ENCODE peak calls at places on chromosomes 13 and 19, in five cellular contexts. L, G, I, A and T are unnamed samples.

GRCh38 chr13:33827152-33827551 is 9.2 kb downstream of the RFC3 start:
- DNase-seq in L (no peak), G (no peak), I (no peak), A (no peak), T (no peak)

GRCh38 chr19:11539495-11540365 is 1.1 kb downstream of the CNN1 start:
- DNase-seq in L (no peak), G (no peak), I (no peak), A (no peak), T (no peak)

GRCh38 chr13:30340367-30341184 is 33.2 kb upstream of the KATNAL1 start:
- DNase-seq in L (no peak), G (no peak), I (no peak), A (peak; percentile 70), T (peak; percentile 66)

GRCh38 chr19:29812080-29812880 is 489 bp downstream of the CCNE1 start:
- DNase-seq in L (no peak), G (no peak), I (peak; percentile 55), A (no peak), T (peak; percentile 20)

GRCh38 chr13:99041337-99041736 is 63.5 kb upstream of the DOCK9 start:
- DNase-seq in L (no peak), G (no peak), I (no peak), A (no peak), T (no peak)

GRCh38 chr13:110297011-110297410 is 9.9 kb downstream of the COL4A1 start:
- DNase-seq in L (no peak), G (no peak), I (no peak), A (no peak), T (no peak)

GRCh38 chr19:57280913-57281425 is 684 bp downstream of the ZNF460 start:
- DNase-seq in L (no peak), G (peak; percentile 23), I (no peak), A (no peak), T (no peak)

GRCh38 chr13:35285677-35286076 is 190.8 kb downstream of the MAB21L1 start:
- DNase-seq in L (no peak), G (no peak), I (no peak), A (no peak), T (no peak)

GRCh38 chr19:34525001-34525400 is 43.4 kb downstream of the WTIP start:
- DNase-seq in L (no peak), G (no peak), I (no peak), A (no peak), T (no peak)

GRCh38 chr13:80329250-80329649 is 11.7 kb downstream of the SPRY2 start:
- DNase-seq in L (no peak), G (no peak), I (no peak), A (no peak), T (no peak)

GRCh38 chr19:55255618-55256423 is 3.0 kb downstream of the PPP6R1 start:
- DNase-seq in L (no peak), G (peak; percentile 85), I (no peak), A (no peak), T (peak; percentile 80)

GRCh38 chr19:37009871-37010270 is 68.4 kb upstream of the ZNF420 start:
- DNase-seq in L (no peak), G (no peak), I (no peak), A (no peak), T (no peak)

GRCh38 chr19:33938821-33939220 is 142.2 kb downstream of the KCTD15 start:
- DNase-seq in L (no peak), G (no peak), I (no peak), A (no peak), T (no peak)

GRCh38 chr13:37945651-37946575 is 76.3 kb upstream of the TRPC4 start:
- DNase-seq in L (no peak), G (no peak), I (no peak), A (no peak), T (no peak)

GRCh38 chr19:16628183-16628983 is at the start of gene MED26:
- DNase-seq in L (peak; percentile 88), G (peak; percentile 58), I (peak; percentile 99), A (peak; percentile 98), T (peak; percentile 93)

GRCh38 chr19:16627194-16627927 is 643 bp downstream of the MED26 start:
- DNase-seq in L (no peak), G (peak; percentile 11), I (no peak), A (peak; percentile 68), T (no peak)

GRCh38 chr19:16626796-16627193 is 1.2 kb downstream of the MED26 start:
- DNase-seq in L (no peak), G (no peak), I (no peak), A (no peak), T (no peak)

GRCh38 chr19:16628984-16629691 is 1.1 kb upstream of the MED26 start:
- DNase-seq in L (no peak), G (no peak), I (no peak), A (no peak), T (no peak)

GRCh38 chr19:16627928-16628182 is 149 bp downstream of the MED26 start:
- DNase-seq in L (no peak), G (no peak), I (no peak), A (no peak), T (no peak)
- TF ChIP-seq POLR2A in L (no peak), G (no peak), I (no peak), A (no peak), T (peak; percentile 25)

GRCh38 chr19:43950834-43951626 is at the start of gene ZNF221:
- DNase-seq in L (peak; percentile 80), G (peak; percentile 98), I (peak; percentile 87), A (peak; percentile 91), T (peak; percentile 90)
- TF ChIP-seq POLR2A in L (peak; percentile 11), G (no peak), I (no peak), A (no peak), T (peak; percentile 24)

GRCh38 chr19:40192758-40193586 is 1.7 kb downstream of the MAP3K10 start:
- DNase-seq in L (no peak), G (no peak), I (no peak), A (no peak), T (no peak)

GRCh38 chr19:40193587-40193849 is 2.3 kb downstream of the MAP3K10 start:
- DNase-seq in L (no peak), G (no peak), I (no peak), A (no peak), T (no peak)

GRCh38 chr19:40191836-40192646 is 815 bp downstream of the MAP3K10 start:
- DNase-seq in L (no peak), G (peak; percentile 70), I (no peak), A (no peak), T (peak; percentile 29)

GRCh38 chr19:40190891-40191835 is at the start of gene MAP3K10:
- DNase-seq in L (peak; percentile 21), G (peak; percentile 95), I (peak; percentile 83), A (peak; percentile 90), T (peak; percentile 59)
- TF ChIP-seq POLR2A in L (peak; percentile 45), G (peak; percentile 33), I (no peak), A (peak; percentile 37), T (peak; percentile 48)

DNA sequence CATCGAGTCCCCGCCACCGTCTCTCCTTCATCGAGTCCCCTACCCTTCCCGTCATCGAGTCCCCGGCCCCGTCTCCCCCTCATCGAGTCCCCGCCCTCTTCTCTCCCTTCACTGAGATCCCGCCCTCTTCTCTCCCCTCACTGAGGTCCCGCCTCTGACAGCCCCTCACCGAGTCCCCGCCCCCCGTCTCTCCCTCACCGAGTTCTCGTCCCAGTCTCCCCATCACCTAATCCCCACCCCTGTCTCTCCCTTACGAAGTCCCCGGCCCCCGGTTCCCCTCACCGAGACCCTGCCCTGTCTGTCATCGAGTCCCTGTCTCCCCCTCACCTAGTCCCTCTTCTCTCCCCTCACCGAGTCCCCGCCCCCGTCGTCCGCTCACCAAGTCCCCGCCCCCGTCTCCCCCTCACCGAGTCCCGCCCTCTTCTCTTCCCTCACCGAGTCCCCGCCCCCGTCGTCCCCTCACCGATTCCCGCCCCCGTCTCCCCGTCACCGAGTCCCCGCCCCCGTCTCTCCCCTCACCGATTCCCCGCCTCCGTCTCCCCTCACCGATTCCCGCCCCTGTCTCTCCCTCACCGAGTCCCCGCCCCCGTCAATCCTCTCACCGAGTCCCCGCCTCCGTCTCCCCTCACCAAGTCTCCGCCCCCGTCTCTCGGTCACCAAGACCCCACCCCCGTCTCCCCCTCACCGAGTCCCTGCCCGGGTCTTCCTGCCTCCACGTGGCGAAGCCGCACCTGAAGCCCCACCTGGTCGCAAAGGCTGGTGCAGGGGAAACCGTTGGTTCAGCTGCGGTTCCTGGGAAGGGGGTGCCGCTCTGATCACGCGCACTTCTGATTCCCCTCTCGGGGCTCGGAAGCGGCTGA is 23.9 kb upstream of the ZNF846 start:
- DNase-seq in L (peak; percentile 94), G (peak; percentile 59), I (peak; percentile 97), A (peak; percentile 94), T (peak; percentile 97)
- TF ChIP-seq POLR2A in L (no peak), G (no peak), I (no peak), A (no peak), T (no peak)

GRCh38 chr19:46600393-46601317 is 475 bp upstream of the CALM3 start:
- DNase-seq in L (peak; percentile 97), G (peak; percentile 98), I (peak; percentile 99), A (peak; percentile 99), T (peak; percentile 97)
- TF ChIP-seq POLR2A in L (no peak), G (peak; percentile 87), I (peak; percentile 74), A (peak; percentile 55), T (no peak)

GRCh38 chr19:15379083-15379995 is at the start of gene AKAP8:
- DNase-seq in L (peak; percentile 98), G (peak; percentile 92), I (peak; percentile 99), A (peak; percentile 99), T (peak; percentile 99)
- TF ChIP-seq POLR2A in L (peak; percentile 68), G (peak; percentile 53), I (peak; percentile 58), A (peak; percentile 82), T (peak; percentile 38)